ENCODE peak calls at places on chromosomes 12 and 14, in seven cellular contexts. J is body of pancreas; Y is BE2C; V is lower lobe of right lung; L is pancreas; G is psoas muscle; Q is CD8-positive, alpha-beta T cell. X is an unnamed sample.
A peak's percentile ranks its signal among the peaks of the same experiment; 100 is the strongest.

GRCh38 chr14:99150236-99150635 is 121.8 kb downstream of the BCL11B start:
- DNase-seq in Q (no peak), Y (no peak), L (no peak), G (no peak), J (no peak), V (no peak), X (no peak)

GRCh38 chr14:91858536-91859275 is 8.6 kb downstream of the TC2N start:
- DNase-seq in V (no peak), G (no peak), L (no peak), Q (no peak), Y (no peak), J (no peak), X (no peak)

GRCh38 chr12:41228066-41228820 is 40.1 kb downstream of the PDZRN4 start:
- DNase-seq in J (no peak), V (no peak), G (no peak), L (no peak), Q (no peak), Y (no peak), X (no peak)

GRCh38 chr12:120951-121350 is 54.4 kb downstream of the IQSEC3 start:
- DNase-seq in G (no peak), Y (no peak), J (no peak), V (peak; percentile 3), Q (no peak), L (no peak), X (no peak)

GRCh38 chr12:74689071-74689655 is 151.5 kb downstream of the ATXN7L3B start:
- DNase-seq in V (no peak), Q (no peak), L (no peak), G (no peak), J (no peak), Y (no peak), X (no peak)

GRCh38 chr12:32005496-32006125 is 46.4 kb downstream of the RESF1 start:
- DNase-seq in G (no peak), Q (no peak), Y (no peak), J (no peak), L (no peak), V (no peak), X (no peak)

GRCh38 chr12:19404232-19404880 is 34.9 kb upstream of the AEBP2 start:
- DNase-seq in V (no peak), L (no peak), J (no peak), G (no peak), Y (no peak), Q (peak; percentile 19), X (no peak)

GRCh38 chr12:76785407-76785806 is 21.5 kb downstream of the ZDHHC17 start:
- DNase-seq in Q (no peak), J (no peak), G (no peak), V (no peak), L (no peak), Y (no peak), X (no peak)

GRCh38 chr12:57459750-57460400 is at the start of gene GLI1:
- DNase-seq in Q (no peak), V (no peak), Y (peak; percentile 38), L (peak; percentile 56), G (no peak), J (no peak), X (no peak)

GRCh38 chr12:57887631-57888406 is 41.3 kb upstream of the CTDSP2 start:
- DNase-seq in Y (peak; percentile 70), J (no peak), V (no peak), G (no peak), L (no peak), Q (no peak), X (peak; percentile 31)

GRCh38 chr12:119319638-119320037 is 14.9 kb upstream of the CCDC60 start:
- DNase-seq in Y (peak; percentile 23), J (no peak), G (no peak), V (no peak), L (no peak), Q (no peak), X (no peak)

GRCh38 chr12:26631846-26632245 is 201.1 kb downstream of the ITPR2 start:
- DNase-seq in Y (no peak), V (no peak), L (no peak), J (no peak), G (no peak), Q (no peak), X (no peak)

GRCh38 chr12:3227076-3227975 is 150.1 kb downstream of the TSPAN9 start:
- DNase-seq in G (no peak), J (no peak), V (no peak), Y (no peak), L (no peak), Q (no peak), X (no peak)

GRCh38 chr12:97127061-97127460 is 220.0 kb downstream of the NEDD1 start:
- DNase-seq in G (no peak), Q (no peak), Y (no peak), J (no peak), L (no peak), V (no peak), X (no peak)

GRCh38 chr12:460301-461230 is 827 bp downstream of the B4GALNT3 start:
- DNase-seq in J (peak; percentile 46), Q (peak; percentile 27), L (peak; percentile 58), V (peak; percentile 59), Y (peak; percentile 26), G (peak; percentile 62), X (peak; percentile 18)

GRCh38 chr12:109738878-109739665 is 25.4 kb downstream of the FAM222A start:
- DNase-seq in V (peak; percentile 33), Q (no peak), L (peak; percentile 10), Y (peak; percentile 8), J (peak; percentile 3), G (peak; percentile 41), X (peak; percentile 4)

GRCh38 chr14:94775082-94775874 is 5.4 kb upstream of the GSC start:
- DNase-seq in V (no peak), G (no peak), J (no peak), L (no peak), Y (no peak), Q (no peak), X (no peak)

GRCh38 chr14:43003845-43004244 is 1397.2 kb downstream of the LRFN5 start:
- DNase-seq in J (no peak), V (no peak), L (no peak), Y (no peak), G (no peak), Q (no peak), X (no peak)

GRCh38 chr14:43005807-43006206 is 1399.1 kb downstream of the LRFN5 start:
- DNase-seq in J (no peak), V (no peak), G (no peak), L (no peak), Y (no peak), Q (no peak), X (no peak)

DNA sequence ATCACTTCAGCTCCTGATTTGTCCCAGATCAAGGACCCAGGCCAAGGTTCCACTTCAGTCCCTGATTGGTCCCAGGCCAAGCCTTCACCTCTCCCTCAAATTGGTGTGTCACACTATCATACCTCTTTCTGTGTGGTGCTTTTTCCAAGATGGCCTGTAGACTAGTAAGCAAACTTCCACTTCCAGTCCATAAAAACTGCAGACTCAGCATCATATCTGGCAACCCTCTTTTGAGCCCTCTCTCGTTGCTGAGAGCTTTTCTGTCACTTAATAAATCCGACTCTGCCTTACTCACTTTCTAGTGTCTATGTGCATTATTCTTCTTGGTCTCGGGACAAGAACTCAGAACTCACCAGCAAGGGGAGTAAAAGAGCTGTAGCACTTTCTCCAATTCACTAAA is 1395.1 kb downstream of the LRFN5 start:
- DNase-seq in L (no peak), J (no peak), V (no peak), Q (no peak), G (no peak), Y (no peak), X (no peak)
- H3K9me3 ChIP-seq in L (no peaks in the 10 kb centered on the region), J (no peaks in the 10 kb centered on the region), V (peaks cover 29% of the 10 kb centered on the region), Q (no peaks in the 10 kb centered on the region), G (peaks cover 44% of the 10 kb centered on the region), Y (no peaks in the 10 kb centered on the region), X (no peaks in the 10 kb centered on the region)

DNA sequence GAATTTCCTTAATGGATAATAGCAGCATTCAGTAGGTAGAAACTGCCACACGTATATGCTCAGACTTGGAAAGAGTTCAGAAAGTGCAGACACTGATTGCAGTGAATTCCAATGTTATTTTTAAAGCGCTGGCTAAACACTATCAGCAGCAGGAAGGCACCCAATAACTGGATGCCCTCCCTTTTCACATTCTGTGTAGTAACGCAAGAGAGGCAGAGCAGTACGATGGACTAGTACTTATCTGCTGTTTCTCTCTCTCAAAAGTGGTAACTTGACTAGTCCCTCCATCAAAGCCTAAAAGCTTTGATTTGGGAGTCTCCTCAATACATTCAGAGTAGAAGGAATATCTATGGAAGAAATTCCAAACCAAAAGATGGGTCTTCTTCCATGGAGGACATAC is 791.0 kb downstream of the TMTC2 start:
- DNase-seq in G (no peak), J (no peak), Q (no peak), V (no peak), L (no peak), Y (no peak), X (no peak)
- H3K9me3 ChIP-seq in G (no peaks in the 10 kb centered on the region), J (no peaks in the 10 kb centered on the region), Q (no peaks in the 10 kb centered on the region), V (no peaks in the 10 kb centered on the region), L (no peaks in the 10 kb centered on the region), Y (no peaks in the 10 kb centered on the region), X (no peaks in the 10 kb centered on the region)

GRCh38 chr12:130136536-130136935 is 25.7 kb upstream of the FZD10 start:
- DNase-seq in Q (no peak), V (no peak), L (no peak), G (peak; percentile 73), J (no peak), Y (no peak), X (no peak)
- H3K9me3 ChIP-seq in Q (no peaks in the 10 kb centered on the region), V (no peaks in the 10 kb centered on the region), L (no peaks in the 10 kb centered on the region), G (no peaks in the 10 kb centered on the region), J (no peaks in the 10 kb centered on the region), Y (no peaks in the 10 kb centered on the region), X (no peaks in the 10 kb centered on the region)

GRCh38 chr12:117404203-117404853 is 42.9 kb upstream of the NOS1 start:
- DNase-seq in J (no peak), V (no peak), Q (no peak), Y (no peak), G (no peak), L (no peak), X (no peak)
- H3K9me3 ChIP-seq in J (no peaks in the 10 kb centered on the region), V (peaks cover 5% of the 10 kb centered on the region), Q (no peaks in the 10 kb centered on the region), Y (no peaks in the 10 kb centered on the region), G (peaks cover 4% of the 10 kb centered on the region), L (no peaks in the 10 kb centered on the region), X (peaks cover 3% of the 10 kb centered on the region)

DNA sequence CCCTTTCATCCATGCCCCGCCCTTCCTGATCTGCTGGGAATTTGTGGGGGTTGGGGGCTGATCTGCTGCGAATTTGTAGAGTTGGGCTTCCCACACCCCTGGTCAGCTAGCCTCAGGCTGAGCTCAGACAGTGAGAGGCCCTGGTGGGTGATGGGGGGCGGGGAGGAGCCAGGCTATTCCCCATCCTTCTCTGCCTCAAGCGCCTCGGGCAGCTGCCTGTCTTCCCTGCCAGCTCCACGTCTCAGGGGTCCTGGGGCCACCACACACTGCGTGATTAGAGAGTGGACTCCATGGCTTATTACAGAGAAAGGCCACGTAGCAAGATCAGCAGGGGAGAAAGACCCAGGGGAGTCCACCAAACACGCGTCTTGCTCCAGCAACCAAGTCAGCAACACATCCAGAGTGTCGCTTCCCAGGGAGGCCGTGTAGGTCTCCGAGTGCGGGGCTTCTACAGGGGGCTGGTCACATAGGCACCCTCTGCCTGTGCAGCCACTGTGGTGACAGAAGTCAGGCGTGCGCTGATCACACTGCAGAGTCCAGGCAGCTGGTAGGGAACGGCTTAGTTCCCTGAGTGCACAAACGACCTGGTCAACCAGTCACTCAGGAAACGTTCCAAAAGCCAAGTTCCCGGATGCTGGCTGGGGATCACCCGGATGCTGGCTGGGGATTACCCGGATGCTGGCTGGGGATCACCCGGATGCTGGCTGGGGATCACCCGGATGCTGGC is 254.4 kb upstream of the SFSWAP start:
- DNase-seq in L (no peak), G (no peak), Q (no peak), Y (no peak), V (no peak), J (no peak), X (no peak)
- H3K9me3 ChIP-seq in L (no peaks in the 10 kb centered on the region), G (no peaks in the 10 kb centered on the region), Q (no peaks in the 10 kb centered on the region), Y (no peaks in the 10 kb centered on the region), V (no peaks in the 10 kb centered on the region), J (no peaks in the 10 kb centered on the region), X (no peaks in the 10 kb centered on the region)